ENCODE peak calls at places on chromosome 17, in seven cellular contexts. W is A549, Y is HL-60, A is HCT116, L is GM23338, I is GM12878, S is Panc1. D is an unnamed sample.

GRCh38 chr17:40347319-40348135 is 17.0 kb downstream of the GJD3 start:
- DNase-seq in W (no peak), Y (no peak), A (no peak), L (peak; percentile 72), I (no peak), S (no peak), D (peak; percentile 61)

GRCh38 chr17:80382956-80383355 is 32.0 kb upstream of the ENDOV start:
- DNase-seq in W (no peak), Y (no peak), A (no peak), L (no peak), I (no peak), S (no peak), D (no peak)

GRCh38 chr17:34556384-34556783 is 23.0 kb upstream of the TMEM132E start:
- DNase-seq in W (no peak), Y (no peak), A (no peak), L (peak; percentile 87), I (no peak), S (no peak), D (no peak)

GRCh38 chr17:57552114-57552601 is 192.9 kb downstream of the CCDC182 start:
- DNase-seq in W (no peak), Y (no peak), A (no peak), L (peak; percentile 78), I (no peak), S (no peak), D (peak; percentile 84)

GRCh38 chr17:7173687-7174602 is 5.2 kb downstream of the ASGR1 start:
- DNase-seq in W (no peak), Y (no peak), A (no peak), L (peak; percentile 96), I (no peak), S (no peak), D (peak; percentile 58)

GRCh38 chr17:3690094-3690715 is 5.8 kb downstream of the P2RX5 start:
- DNase-seq in W (no peak), Y (no peak), A (no peak), L (no peak), I (no peak), S (no peak), D (no peak)

GRCh38 chr17:38441429-38442061 is 13.3 kb downstream of the ARHGAP23 start:
- DNase-seq in W (no peak), Y (no peak), A (no peak), L (no peak), I (no peak), S (no peak), D (no peak)

GRCh38 chr17:46940692-46941404 is 17.9 kb downstream of the GOSR2 start:
- DNase-seq in W (peak; percentile 97), Y (peak; percentile 48), A (peak; percentile 66), L (peak; percentile 91), I (no peak), S (peak; percentile 51), D (peak; percentile 91)

GRCh38 chr17:41392278-41392677 is 5.1 kb downstream of the KRT31 start:
- DNase-seq in W (no peak), Y (no peak), A (no peak), L (no peak), I (no peak), S (no peak), D (no peak)

GRCh38 chr17:27290916-27291598 is 2.9 kb upstream of the WSB1 start:
- DNase-seq in W (no peak), Y (no peak), A (no peak), L (no peak), I (no peak), S (no peak), D (no peak)
- TF ChIP-seq REST in W (no peak), Y (no peak), A (no peak), L (no peak), I (no peak), S (no peak), D (no peak)

GRCh38 chr17:72614871-72615626 is 477.4 kb downstream of the SLC39A11 start:
- DNase-seq in W (peak; percentile 81), Y (no peak), A (peak; percentile 81), L (peak; percentile 57), I (no peak), S (no peak), D (no peak)

GRCh38 chr17:72617557-72617956 is 474.9 kb downstream of the SLC39A11 start:
- DNase-seq in W (no peak), Y (no peak), A (no peak), L (no peak), I (no peak), S (no peak), D (no peak)

GRCh38 chr17:72618018-72618509 is 474.4 kb downstream of the SLC39A11 start:
- DNase-seq in W (no peak), Y (no peak), A (peak; percentile 66), L (no peak), I (no peak), S (no peak), D (peak; percentile 80)

GRCh38 chr17:72615627-72615991 is 476.9 kb downstream of the SLC39A11 start:
- DNase-seq in W (no peak), Y (no peak), A (no peak), L (no peak), I (no peak), S (no peak), D (no peak)

DNA sequence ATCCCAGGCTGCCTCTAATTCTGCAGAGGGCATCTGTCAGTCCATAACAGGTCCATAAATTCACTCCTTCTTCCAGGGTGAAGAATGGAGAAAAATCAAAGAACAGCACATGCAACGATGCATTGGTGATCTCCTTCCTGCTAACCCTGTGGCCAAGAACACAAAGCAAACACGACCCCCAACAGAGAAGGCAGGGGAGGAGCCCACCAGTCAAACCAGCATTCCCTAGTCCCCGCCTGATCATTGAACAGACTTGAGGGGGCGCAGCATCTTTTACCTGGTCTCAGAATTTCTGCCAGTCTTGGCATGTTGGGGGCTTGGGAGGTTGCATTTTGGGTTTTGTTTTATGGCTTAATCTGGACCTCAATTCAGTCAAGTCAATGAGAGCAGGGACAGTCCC is 476.0 kb downstream of the SLC39A11 start:
- DNase-seq in W (no peak), Y (no peak), A (no peak), L (no peak), I (no peak), S (no peak), D (no peak)
- TF ChIP-seq REST in W (no peak), Y (no peak), A (no peak), L (no peak), I (no peak), S (no peak), D (no peak)

DNA sequence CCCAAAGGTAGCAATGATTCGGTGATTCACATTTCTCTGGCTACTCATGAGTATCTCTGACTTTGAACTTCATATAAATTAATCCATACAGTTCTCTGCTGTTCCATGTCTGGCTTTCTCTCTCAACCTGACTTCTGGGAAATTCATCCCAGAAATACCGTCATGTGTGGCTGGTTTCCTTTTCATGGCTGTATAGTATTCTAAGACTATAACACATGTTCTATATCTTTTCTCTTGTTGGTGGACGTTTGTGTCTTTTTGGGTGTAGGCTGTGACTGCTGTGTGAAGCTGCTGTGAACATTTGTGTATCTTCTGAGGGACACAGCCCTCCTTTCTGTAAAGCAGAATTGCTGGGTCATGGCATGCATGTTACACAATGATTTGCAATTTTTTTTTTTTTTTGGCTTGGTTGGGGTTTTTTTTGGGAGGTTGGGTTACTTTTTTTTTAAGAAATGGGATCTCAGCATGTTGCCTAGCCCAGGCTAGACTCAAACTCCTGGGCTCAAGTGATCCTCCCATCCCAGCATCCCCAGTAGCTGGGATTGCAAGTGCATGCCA is 6.3 kb downstream of the TTYH2 start:
- DNase-seq in W (no peak), Y (no peak), A (no peak), L (no peak), I (no peak), S (no peak), D (no peak)
- TF ChIP-seq REST in W (no peak), Y (no peak), A (no peak), L (no peak), I (no peak), S (no peak), D (no peak)

GRCh38 chr17:5557485-5557884 is 26.8 kb downstream of the NLRP1 start:
- DNase-seq in W (no peak), Y (no peak), A (no peak), L (no peak), I (no peak), S (no peak), D (no peak)
- TF ChIP-seq REST in W (no peak), Y (no peak), A (no peak), L (no peak), I (no peak), S (no peak), D (no peak)

DNA sequence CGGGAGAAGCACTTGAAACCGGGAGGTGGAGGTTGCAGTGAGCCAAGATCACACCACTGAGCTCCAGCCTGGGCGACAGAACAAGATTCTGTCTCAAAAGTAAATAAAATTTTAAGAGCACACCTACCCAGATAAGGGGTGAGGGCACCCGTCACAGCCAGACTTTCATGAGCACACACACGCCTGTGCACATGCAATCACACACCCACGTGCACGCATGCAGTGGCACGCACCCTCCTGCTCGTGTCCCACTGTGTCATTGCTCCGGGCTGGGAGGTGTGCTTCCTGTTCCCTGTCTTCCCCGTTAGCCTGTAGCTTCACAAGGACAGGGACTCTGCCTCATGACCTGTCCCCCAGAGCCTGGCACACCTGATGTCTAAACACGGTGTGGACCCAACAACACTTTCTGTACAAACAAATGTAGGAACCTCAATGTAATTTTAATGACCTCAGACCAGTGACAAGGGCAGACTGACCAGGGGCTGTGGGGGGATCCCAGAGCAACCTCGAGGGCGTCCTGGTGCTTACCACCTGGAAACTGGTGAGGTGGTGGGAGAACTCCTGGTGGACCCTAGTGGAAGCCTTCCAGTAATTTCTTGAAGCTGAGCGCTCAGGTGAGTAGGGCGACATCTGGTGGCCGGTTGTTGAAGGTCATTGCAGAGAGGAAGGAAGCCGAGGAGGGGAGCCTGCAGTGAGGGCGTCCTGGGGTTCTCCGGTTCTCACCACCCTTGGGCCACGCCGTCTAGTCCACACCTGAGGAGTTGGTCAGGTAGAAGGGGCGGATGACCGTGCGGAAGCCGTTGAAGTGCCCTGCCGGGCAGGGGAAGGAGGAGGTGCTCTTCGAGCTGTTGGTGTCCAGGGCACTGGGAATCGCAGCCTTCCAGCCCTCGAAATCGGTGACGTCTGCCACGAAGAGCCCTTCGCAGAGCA is 8.6 kb downstream of the LGALS3BP start:
- DNase-seq in W (peak; percentile 91), Y (peak; percentile 57), A (peak; percentile 65), L (peak; percentile 94), I (no peak), S (no peak), D (peak; percentile 93)
- TF ChIP-seq REST in W (no peak), Y (no peak), A (no peak), L (no peak), I (no peak), S (no peak), D (no peak)

GRCh38 chr17:77327566-77328463 is 187.0 kb downstream of the SEC14L1 start:
- DNase-seq in W (no peak), Y (no peak), A (no peak), L (no peak), I (no peak), S (no peak), D (peak; percentile 28)
- TF ChIP-seq REST in W (no peak), Y (no peak), A (no peak), L (no peak), I (no peak), S (no peak), D (no peak)